ENCODE peak calls at places on chromosomes 3 and 15, in seven cellular contexts. R, E, I, G, K, Q and C are unnamed samples.

GRCh38 chr3:179884136-179884535 is 152.6 kb downstream of the PEX5L start:
- DNase-seq in G (no peak), E (no peak), I (no peak), R (no peak), Q (no peak), K (no peak), C (no peak)

GRCh38 chr3:98954242-98954641 is 52.7 kb upstream of the DCBLD2 start:
- DNase-seq in Q (no peak), R (no peak), I (no peak), G (no peak), E (no peak), K (peak; percentile 43), C (no peak)

GRCh38 chr15:45634442-45635190 is at the start of gene SQOR:
- DNase-seq in E (peak; percentile 72), K (peak; percentile 51), G (no peak), R (peak; percentile 92), Q (peak; percentile 71), I (peak; percentile 73), C (peak; percentile 49)

GRCh38 chr15:68699881-68700394 is 120.8 kb downstream of the ANP32A start:
- DNase-seq in K (no peak), R (no peak), G (no peak), E (no peak), Q (peak; percentile 44), I (no peak), C (no peak)

GRCh38 chr3:44862221-44862637 is 517 bp downstream of the TMEM42 start:
- DNase-seq in Q (no peak), E (no peak), G (no peak), R (peak; percentile 18), I (no peak), K (peak; percentile 40), C (no peak)

GRCh38 chr3:98732239-98733054 is 30.7 kb upstream of the ST3GAL6 start:
- DNase-seq in E (peak; percentile 80), G (no peak), R (peak; percentile 58), K (no peak), Q (peak; percentile 40), I (peak; percentile 40), C (peak; percentile 65)

GRCh38 chr3:113222412-113223086 is 11.2 kb downstream of the BOC start:
- DNase-seq in G (no peak), R (no peak), E (no peak), I (no peak), Q (no peak), K (no peak), C (no peak)

GRCh38 chr3:112640333-112640863 is 545 bp downstream of the CCDC80 start:
- DNase-seq in E (peak; percentile 47), K (peak; percentile 93), I (no peak), Q (peak; percentile 41), R (no peak), G (no peak), C (no peak)

GRCh38 chr3:69941439-69942176 is 57.9 kb upstream of the SAMMSON start:
- DNase-seq in R (no peak), Q (no peak), K (peak; percentile 29), I (no peak), E (no peak), G (no peak), C (no peak)

DNA sequence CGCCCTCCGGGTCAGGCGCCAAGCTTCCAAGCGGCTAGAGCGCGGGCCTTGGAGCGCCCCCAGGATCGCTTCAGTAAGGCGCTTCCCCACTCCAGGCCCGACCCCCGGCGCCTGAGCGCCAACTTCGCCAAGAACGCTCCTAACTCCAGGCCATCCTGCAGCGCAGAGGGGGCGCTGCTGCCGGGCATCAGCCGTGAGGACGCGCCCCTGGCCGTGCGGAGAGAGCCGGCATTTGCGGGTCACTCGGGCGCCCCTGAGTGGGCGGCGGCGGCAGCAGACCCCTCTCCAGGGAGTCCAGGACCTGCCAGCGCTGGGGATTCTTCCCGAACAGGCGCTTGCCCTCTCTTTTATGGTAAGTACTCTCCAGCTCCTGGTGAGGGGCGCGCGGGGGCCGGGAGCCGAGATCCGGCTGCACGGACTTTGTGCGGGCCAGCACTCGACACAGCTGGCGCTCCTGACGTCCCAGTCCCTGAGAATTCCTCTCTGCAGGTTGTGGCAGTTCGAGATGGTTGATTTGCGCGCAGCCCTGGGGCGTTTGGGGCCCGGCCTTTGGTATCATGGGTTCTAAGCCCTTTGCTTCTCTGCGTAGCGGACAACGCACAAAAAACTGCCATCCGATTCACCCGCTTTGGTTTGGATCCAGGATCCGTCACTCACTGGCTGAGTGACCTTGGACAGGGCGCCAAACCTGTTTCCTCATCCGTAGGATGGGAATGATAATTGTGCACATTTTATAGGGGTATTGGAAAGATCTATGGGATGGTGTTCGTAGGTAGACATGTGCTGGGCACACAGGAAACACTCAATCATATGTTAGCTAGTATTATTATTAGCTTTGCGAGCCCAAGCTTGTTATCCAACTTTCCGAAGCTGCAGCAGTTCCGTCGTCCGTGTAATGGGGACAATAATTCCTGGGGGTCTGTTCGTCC is 758 bp downstream of the SPSB4 start:
- DNase-seq in Q (no peak), I (no peak), G (no peak), E (peak; percentile 85), R (peak; percentile 36), K (peak; percentile 35), C (no peak)
- H3K4me3 ChIP-seq in Q (no peak overlapping the region), I (no peak overlapping the region), G (no peak overlapping the region), E (peak overlapping the region; percentile 78), R (no peak overlapping the region), K (no peak overlapping the region), C (peak overlapping the region; percentile 48)

GRCh38 chr15:85581495-85581894 is 201.1 kb downstream of the AKAP13 start:
- DNase-seq in K (no peak), Q (no peak), R (no peak), E (no peak), G (no peak), I (no peak), C (no peak)

GRCh38 chr15:85582076-85582718 is 201.8 kb downstream of the AKAP13 start:
- DNase-seq in G (no peak), R (no peak), E (no peak), Q (no peak), I (no peak), K (peak; percentile 53), C (no peak)

GRCh38 chr15:85579011-85579701 is 198.8 kb downstream of the AKAP13 start:
- DNase-seq in R (no peak), G (no peak), K (no peak), E (no peak), Q (no peak), I (no peak), C (no peak)

GRCh38 chr15:85580914-85581313 is 200.5 kb downstream of the AKAP13 start:
- DNase-seq in E (no peak), Q (no peak), I (no peak), R (no peak), K (no peak), G (no peak), C (no peak)

GRCh38 chr15:85579957-85580694 is 199.7 kb downstream of the AKAP13 start:
- DNase-seq in I (no peak), R (no peak), E (no peak), K (no peak), Q (no peak), G (no peak), C (no peak)
- TF ChIP-seq CTCF in I (peak; percentile 13), R (no peak), E (no peak), K (no peak), Q (no peak), G (no peak), C (no peak)

DNA sequence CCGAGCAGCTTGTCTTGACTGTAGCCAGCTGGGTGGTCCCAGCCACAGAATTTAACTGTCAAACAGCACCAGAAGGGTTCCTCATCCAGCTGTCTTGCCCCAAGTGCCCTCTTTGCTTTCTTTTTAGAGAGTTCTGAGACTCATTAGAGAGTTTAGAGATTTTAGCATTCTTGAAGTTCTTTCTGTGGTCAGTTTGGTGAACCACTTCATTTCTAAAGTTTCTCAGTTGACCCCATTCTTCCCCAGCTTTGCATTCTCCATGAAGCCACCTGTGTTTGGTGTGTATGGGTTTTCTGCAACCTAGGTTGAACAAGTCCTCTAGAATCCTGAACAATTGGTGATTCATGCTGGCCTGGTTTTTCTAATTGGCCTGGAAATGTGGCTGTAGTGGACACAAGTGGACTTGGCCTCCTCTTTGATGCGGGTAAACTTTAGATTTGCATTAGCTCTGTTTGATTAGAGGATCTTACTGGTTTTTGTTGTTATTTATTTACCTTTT is 33.7 kb downstream of the FLNB start:
- DNase-seq in K (peak; percentile 44), R (peak; percentile 55), E (peak; percentile 64), Q (no peak), I (no peak), G (no peak), C (no peak)
- H3K27ac ChIP-seq in K (peak overlapping the region; percentile 51), R (peak overlapping the region; percentile 37), E (no peak overlapping the region), Q (peak overlapping the region; percentile 19), I (no peak overlapping the region), G (peak overlapping the region; percentile 96), C (peak overlapping the region; percentile 46)

DNA sequence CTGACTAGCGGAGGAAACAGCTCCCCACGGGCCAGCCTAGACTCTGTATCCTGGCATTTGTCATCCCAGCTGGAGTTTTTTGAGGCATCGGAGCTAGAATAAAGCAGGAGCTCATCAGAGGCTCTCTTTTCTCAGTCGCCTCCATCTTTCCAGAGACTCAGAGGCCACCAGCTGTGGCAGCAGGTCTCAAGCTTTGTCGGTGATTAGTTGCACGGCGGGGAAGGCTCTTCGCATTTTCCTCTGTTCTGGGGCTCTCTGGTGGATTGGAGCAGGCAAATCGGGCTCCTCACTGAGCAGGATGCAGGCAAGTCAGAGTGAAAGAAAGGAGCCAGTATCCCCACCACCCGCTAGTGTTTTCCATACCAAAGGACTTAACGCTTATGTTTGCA is 126.9 kb downstream of the PTPRG start:
- DNase-seq in Q (no peak), K (no peak), I (no peak), R (no peak), E (peak; percentile 94), G (no peak), C (no peak)
- H3K4me3 ChIP-seq in Q (no peak overlapping the region), K (no peak overlapping the region), I (no peak overlapping the region), R (no peak overlapping the region), E (peak overlapping the region; percentile 17), G (no peak overlapping the region), C (no peak overlapping the region)

DNA sequence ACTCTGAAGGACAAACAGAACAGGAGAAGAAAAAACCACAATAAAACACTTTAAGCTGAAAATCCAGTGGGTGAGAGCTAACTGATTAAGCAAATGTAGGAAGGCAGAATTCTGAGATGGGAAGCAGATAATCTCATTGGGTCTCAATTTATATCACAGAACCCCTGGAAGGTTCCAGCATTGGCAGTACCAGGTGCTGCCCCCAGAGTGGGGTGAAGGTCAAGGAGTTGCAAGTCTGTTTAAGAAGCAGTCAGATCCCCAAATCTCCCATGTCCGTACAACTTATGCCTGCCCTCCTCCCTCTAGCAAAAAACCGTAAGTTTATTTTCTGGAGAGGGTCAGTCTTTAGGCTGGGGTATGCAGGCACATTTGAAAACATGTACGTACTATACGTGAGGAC is 45.1 kb downstream of the PXK start:
- DNase-seq in Q (no peak), I (no peak), G (no peak), K (no peak), E (no peak), R (no peak), C (no peak)
- TF ChIP-seq CTCF in Q (no peak), I (no peak), G (no peak), K (no peak), E (no peak), R (no peak), C (no peak)

DNA sequence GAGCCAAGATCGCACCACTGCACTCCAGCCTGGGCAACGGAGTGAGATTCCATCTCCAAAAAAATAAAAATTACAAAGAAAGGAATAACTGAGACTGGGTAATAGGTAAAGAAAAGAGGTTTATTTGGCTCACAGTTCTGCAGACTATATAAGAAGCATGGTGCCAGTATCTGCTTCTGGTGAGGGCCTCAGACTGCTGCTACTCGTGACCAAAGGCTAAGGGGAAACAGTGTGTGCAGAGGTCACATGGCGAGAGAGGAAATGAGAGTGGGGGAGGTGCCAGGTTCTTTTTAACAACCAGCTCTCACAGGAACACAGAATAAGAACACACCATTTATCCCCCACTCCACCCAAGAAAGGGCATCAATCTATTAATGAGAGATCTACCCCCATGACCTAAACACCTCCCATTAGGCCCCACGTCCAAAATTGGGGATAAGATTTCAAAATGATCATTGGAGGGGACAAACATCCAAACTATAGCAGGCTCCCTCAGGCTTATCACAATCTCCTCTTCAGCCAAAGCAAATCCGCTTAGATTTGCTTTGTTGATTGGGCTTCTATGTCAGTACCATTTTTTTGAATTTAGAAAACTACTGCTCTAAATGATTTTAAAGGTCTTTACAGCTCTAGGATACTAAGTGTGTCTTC is 84.1 kb upstream of the TBL1XR1 start:
- DNase-seq in K (no peak), G (no peak), I (no peak), E (no peak), R (no peak), Q (no peak), C (no peak)
- H3K27ac ChIP-seq in K (no peak overlapping the region), G (peak overlapping the region; percentile 48), I (no peak overlapping the region), E (no peak overlapping the region), R (no peak overlapping the region), Q (no peak overlapping the region), C (no peak overlapping the region)